ENCODE peak calls at places on chromosomes 5 and 9, in seven cellular contexts. J is H1, S is HepG2, Y is IMR-90, O is SK-N-SH, I is GM12878, E is K562. U is an unnamed sample.

GRCh38 chr9:114291886-114292590 is 30.9 kb upstream of the ORM1 start:
- DNase-seq in E (no peak), I (no peak), O (no peak), S (no peak), Y (no peak), J (no peak), U (no peak)

GRCh38 chr5:79794347-79794746 is 104.7 kb downstream of the CMYA5 start:
- DNase-seq in I (no peak), O (peak; percentile 18), S (no peak), J (no peak), Y (no peak), E (no peak), U (no peak)

GRCh38 chr5:114367029-114367428 is 5.2 kb downstream of the KCNN2 start:
- DNase-seq in E (no peak), J (no peak), Y (peak; percentile 65), S (no peak), I (no peak), O (no peak), U (no peak)

GRCh38 chr5:112208699-112209615 is 210.1 kb downstream of the EPB41L4A start:
- DNase-seq in I (no peak), Y (peak; percentile 4), E (no peak), S (no peak), O (no peak), J (no peak), U (no peak)

GRCh38 chr9:89274838-89275237 is 36.2 kb upstream of the CKS2 start:
- DNase-seq in Y (peak; percentile 99), J (no peak), O (no peak), I (no peak), E (no peak), S (no peak), U (no peak)

GRCh38 chr9:28762167-28762566 is 1188.9 kb upstream of the C9orf72 start:
- DNase-seq in E (no peak), S (no peak), O (no peak), J (no peak), Y (no peak), I (no peak), U (no peak)

GRCh38 chr9:17810728-17811634 is 232.1 kb downstream of the SH3GL2 start:
- DNase-seq in E (peak; percentile 37), J (no peak), S (peak; percentile 41), I (no peak), Y (peak; percentile 66), O (peak; percentile 50), U (peak; percentile 49)

GRCh38 chr5:157164521-157164920 is 1.5 kb downstream of the GARIN3 start:
- DNase-seq in Y (no peak), O (no peak), S (no peak), I (no peak), J (no peak), E (no peak), U (no peak)

GRCh38 chr5:136308396-136308795 is 56.9 kb downstream of the TRPC7 start:
- DNase-seq in O (peak; percentile 9), I (no peak), J (no peak), Y (no peak), E (no peak), S (no peak), U (peak; percentile 19)

GRCh38 chr5:131747180-131748105 is 49.4 kb downstream of the FNIP1 start:
- DNase-seq in J (no peak), O (no peak), Y (peak; percentile 48), I (no peak), S (no peak), E (peak; percentile 68), U (no peak)

GRCh38 chr9:27528278-27528885 is 1.2 kb downstream of the MOB3B start:
- DNase-seq in I (no peak), E (peak; percentile 41), Y (peak; percentile 21), S (no peak), O (no peak), J (peak; percentile 63), U (no peak)

GRCh38 chr5:5523066-5523505 is 100.6 kb downstream of the ICE1 start:
- DNase-seq in I (peak; percentile 58), E (no peak), J (no peak), O (no peak), Y (peak; percentile 35), S (peak; percentile 24), U (no peak)

GRCh38 chr5:53456366-53456765 is 24.1 kb upstream of the FST start:
- DNase-seq in S (no peak), O (no peak), I (no peak), J (no peak), E (no peak), Y (no peak), U (no peak)

GRCh38 chr5:173329370-173330150 is 1.3 kb upstream of the STC2 start:
- DNase-seq in O (peak; percentile 81), I (peak; percentile 25), J (no peak), E (no peak), Y (no peak), S (peak; percentile 72), U (no peak)

GRCh38 chr5:141507387-141508091 is 18.7 kb downstream of the PCDHGC5 start:
- DNase-seq in Y (peak; percentile 94), E (no peak), I (no peak), S (no peak), O (peak; percentile 66), J (no peak), U (no peak)

GRCh38 chr9:125460883-125461475 is 199.4 kb downstream of the GAPVD1 start:
- DNase-seq in Y (peak; percentile 93), O (no peak), I (no peak), S (no peak), J (no peak), E (no peak), U (peak; percentile 15)

GRCh38 chr9:123586140-123586735 is 230.2 kb downstream of the CRB2 start:
- DNase-seq in Y (no peak), E (no peak), I (no peak), S (no peak), J (no peak), O (no peak), U (no peak)

GRCh38 chr9:77589046-77589795 is 58.9 kb downstream of the GNA14 start:
- DNase-seq in I (no peak), J (no peak), E (no peak), Y (no peak), S (no peak), O (no peak), U (peak; percentile 77)

GRCh38 chr9:74120061-74120460 is 377.1 kb upstream of the RORB start:
- DNase-seq in S (no peak), J (no peak), I (no peak), E (no peak), Y (no peak), O (no peak), U (no peak)

GRCh38 chr5:109743770-109744212 is 54.1 kb downstream of the MAN2A1 start:
- DNase-seq in Y (peak; percentile 95), I (no peak), J (no peak), O (no peak), S (peak; percentile 6), E (peak; percentile 31), U (peak; percentile 38)

GRCh38 chr9:14183001-14183400 is 130.9 kb downstream of the NFIB start:
- DNase-seq in Y (no peak), I (no peak), S (no peak), O (no peak), J (no peak), E (no peak), U (no peak)

DNA sequence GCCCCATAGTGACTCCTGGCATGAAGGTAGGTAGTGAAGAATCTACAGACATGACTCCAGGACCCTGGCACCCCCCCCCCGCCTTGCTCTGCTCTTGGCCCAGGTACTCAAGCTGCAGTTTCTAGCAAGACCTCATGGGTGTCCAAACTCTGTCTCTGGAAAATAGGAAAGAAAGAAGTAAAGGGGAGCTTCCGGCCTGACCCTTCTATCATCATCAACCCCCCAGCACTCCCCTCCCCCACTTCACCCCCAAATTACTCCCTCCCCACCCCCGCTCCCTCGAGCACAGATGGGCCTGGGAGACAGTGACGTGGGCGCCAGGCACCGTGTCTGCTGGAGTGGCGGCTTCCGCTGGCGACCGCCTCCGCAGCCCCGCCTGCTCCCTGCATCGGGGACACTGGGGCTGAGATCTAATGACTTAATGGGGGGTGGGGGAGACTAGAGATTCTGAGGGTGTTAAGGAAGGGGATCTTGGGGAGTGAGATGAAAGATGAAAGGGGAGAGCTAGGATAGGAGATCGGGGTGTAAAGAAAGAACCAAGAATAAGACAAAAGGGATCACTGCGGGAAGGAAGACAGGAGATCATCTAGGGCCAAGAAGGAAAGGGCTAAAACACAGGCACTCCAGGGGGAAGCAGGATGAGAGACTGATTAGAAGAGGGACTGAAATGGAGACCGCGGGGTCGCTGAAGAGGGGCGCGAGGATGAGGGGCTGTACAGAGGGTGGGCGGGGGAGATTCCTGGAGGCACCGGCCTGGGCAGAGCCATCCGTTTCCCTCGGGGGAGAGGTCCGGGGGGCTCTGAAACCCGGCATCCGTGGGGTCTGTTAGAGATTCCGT is 1.1 kb upstream of the DNAJB5 start:
- DNase-seq in S (no peak), E (peak; percentile 46), O (peak; percentile 54), J (no peak), Y (no peak), I (no peak), U (no peak)
- TF ChIP-seq RAD21 in S (no peak), E (no peak), O (no peak), J (no peak), Y (no peak), I (no peak), U (no peak)

GRCh38 chr9:91714020-91714721 is 235.9 kb downstream of the ROR2 start:
- DNase-seq in J (peak; percentile 64), O (peak; percentile 75), E (peak; percentile 73), Y (peak; percentile 61), I (no peak), S (no peak), U (no peak)
- TF ChIP-seq RFX5 in J (no peak), O (no peak), E (no peak), Y (no peak), I (no peak), S (no peak), U (no peak)

GRCh38 chr5:176739461-176740051 is 70.8 kb upstream of the UNC5A start:
- DNase-seq in Y (no peak), E (no peak), J (no peak), S (no peak), I (no peak), O (peak; percentile 66), U (no peak)
- TF ChIP-seq RAD21 in Y (no peak), E (no peak), J (no peak), S (no peak), I (no peak), O (no peak), U (no peak)

GRCh38 chr5:14749579-14750091 is 85.1 kb downstream of the OTULIN start:
- DNase-seq in I (no peak), S (no peak), E (no peak), J (no peak), O (no peak), Y (peak; percentile 8), U (no peak)

GRCh38 chr5:14752497-14753071 is 88.1 kb downstream of the OTULIN start:
- DNase-seq in I (no peak), Y (no peak), E (no peak), J (no peak), S (peak; percentile 36), O (no peak), U (no peak)

GRCh38 chr5:14748180-14748900 is 83.8 kb downstream of the OTULIN start:
- DNase-seq in Y (no peak), S (no peak), I (no peak), J (no peak), E (no peak), O (no peak), U (no peak)

GRCh38 chr5:14753292-14753691 is 88.8 kb downstream of the OTULIN start:
- DNase-seq in E (no peak), I (no peak), Y (peak; percentile 10), O (no peak), S (peak; percentile 81), J (no peak), U (no peak)

DNA sequence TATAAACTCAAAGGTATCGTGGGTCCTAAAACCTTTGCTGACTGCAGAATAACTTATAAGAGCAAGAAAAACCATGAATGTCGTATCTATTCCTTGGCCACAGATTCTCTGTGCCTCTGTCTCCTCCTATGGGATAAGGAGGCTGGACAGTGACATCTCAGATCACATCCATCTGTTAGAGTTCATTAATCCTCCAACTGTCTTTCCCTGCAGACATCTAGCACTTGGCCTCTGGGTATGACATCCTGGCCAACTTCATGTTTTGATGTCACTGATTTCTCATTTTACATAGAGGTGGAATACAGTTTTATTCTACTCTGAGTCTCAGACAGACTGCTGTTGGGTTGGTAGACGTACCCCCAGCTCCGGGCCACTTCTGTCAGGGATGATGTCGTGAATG is 86.2 kb downstream of the OTULIN start:
- DNase-seq in S (no peak), Y (no peak), O (no peak), I (no peak), E (no peak), J (no peak), U (no peak)
- TF ChIP-seq RFX5 in S (no peak), Y (no peak), O (no peak), I (no peak), E (no peak), J (no peak), U (no peak)

U was measured in A549.